ENCODE peak calls at places on chromosome 21, in four cellular contexts. J, D, F and V are unnamed samples.

GRCh38 chr21:27423073-27423472 is 456.2 kb upstream of the ADAMTS5 start:
- DNase-seq in J (peak), D (no peak), F (peak), V (peak)

GRCh38 chr21:28615276-28615675 is 377.4 kb downstream of the LTN1 start:
- DNase-seq in J (no peak), D (no peak), F (peak), V (peak)

GRCh38 chr21:43290529-43291346 is 121.9 kb downstream of the CRYAA start:
- DNase-seq in J (no peak), D (peak), F (no peak), V (no peak)

GRCh38 chr21:23130308-23130707 is 2132.1 kb downstream of the NCAM2 start:
- DNase-seq in J (no peak), D (no peak), F (no peak), V (no peak)

GRCh38 chr21:39004776-39005605 is 178.3 kb downstream of the PSMG1 start:
- DNase-seq in J (no peak), D (peak), F (no peak), V (peak)

GRCh38 chr21:33434770-33435360 is 31.7 kb downstream of the IFNGR2 start:
- DNase-seq in J (peak), D (no peak), F (no peak), V (peak)

GRCh38 chr21:19198801-19199200 is 795.2 kb upstream of the TMPRSS15 start:
- DNase-seq in J (no peak), D (no peak), F (no peak), V (no peak)

GRCh38 chr21:27466175-27466574 is 499.3 kb upstream of the ADAMTS5 start:
- DNase-seq in J (no peak), D (no peak), F (no peak), V (no peak)

GRCh38 chr21:46459356-46460112 is 843 bp downstream of the DIP2A start:
- DNase-seq in J (no peak), D (peak), F (no peak), V (peak)

GRCh38 chr21:44919913-44920693 is 596 bp downstream of the ITGB2 start:
- DNase-seq in J (no peak), D (peak), F (no peak), V (no peak)

GRCh38 chr21:45823100-45823681 is 158.4 kb upstream of the COL6A1 start:
- DNase-seq in J (no peak), D (no peak), F (no peak), V (no peak)

GRCh38 chr21:45078877-45079281 is 4.5 kb downstream of the ADARB1 start:
- DNase-seq in J (peak), D (no peak), F (no peak), V (peak)

GRCh38 chr21:46569071-46569470 is 35.8 kb downstream of the S100B start:
- DNase-seq in J (no peak), D (no peak), F (no peak), V (peak)

GRCh38 chr21:17590443-17590842 is 22.3 kb downstream of the BTG3 start:
- DNase-seq in J (no peak), D (no peak), F (no peak), V (peak)

GRCh38 chr21:46425566-46425965 is 33.1 kb upstream of the DIP2A start:
- DNase-seq in J (no peak), D (peak), F (no peak), V (no peak)

GRCh38 chr21:26394341-26394740 is 178.7 kb downstream of the CYYR1 start:
- DNase-seq in J (no peak), D (no peak), F (no peak), V (no peak)

GRCh38 chr21:45575304-45575992 is 33.2 kb upstream of the SLC19A1 start:
- DNase-seq in J (no peak), D (no peak), F (no peak), V (no peak)

GRCh38 chr21:44054710-44055109 is 42.6 kb downstream of the TRAPPC10 start:
- DNase-seq in J (no peak), D (no peak), F (no peak), V (peak)

GRCh38 chr21:23131177-23131576 is 2133.0 kb downstream of the NCAM2 start:
- DNase-seq in J (no peak), D (no peak), F (no peak), V (no peak)

GRCh38 chr21:39645331-39645730 is 32.6 kb downstream of the B3GALT5 start:
- DNase-seq in J (no peak), D (no peak), F (no peak), V (no peak)

GRCh38 chr21:33789697-33790096 is 125.9 kb downstream of the ATP5PO start:
- DNase-seq in J (no peak), D (no peak), F (no peak), V (peak)

GRCh38 chr21:32406405-32406804 is 6.1 kb upstream of the EVA1C start:
- DNase-seq in J (no peak), D (peak), F (no peak), V (no peak)

GRCh38 chr21:21367583-21367982 is 369.4 kb downstream of the NCAM2 start:
- DNase-seq in J (no peak), D (no peak), F (no peak), V (no peak)

GRCh38 chr21:26032263-26032662 is 138.3 kb downstream of the APP start:
- DNase-seq in J (no peak), D (no peak), F (no peak), V (no peak)

GRCh38 chr21:17003763-17004373 is 509.0 kb upstream of the CXADR start:
- DNase-seq in J (no peak), D (no peak), F (no peak), V (no peak)

GRCh38 chr21:45478115-45478801 is 64.0 kb downstream of the SLC19A1 start:
- DNase-seq in J (no peak), D (peak), F (peak), V (peak)

GRCh38 chr21:20010691-20011200 is 987.5 kb upstream of the NCAM2 start:
- DNase-seq in J (no peak), D (no peak), F (no peak), V (no peak)

DNA sequence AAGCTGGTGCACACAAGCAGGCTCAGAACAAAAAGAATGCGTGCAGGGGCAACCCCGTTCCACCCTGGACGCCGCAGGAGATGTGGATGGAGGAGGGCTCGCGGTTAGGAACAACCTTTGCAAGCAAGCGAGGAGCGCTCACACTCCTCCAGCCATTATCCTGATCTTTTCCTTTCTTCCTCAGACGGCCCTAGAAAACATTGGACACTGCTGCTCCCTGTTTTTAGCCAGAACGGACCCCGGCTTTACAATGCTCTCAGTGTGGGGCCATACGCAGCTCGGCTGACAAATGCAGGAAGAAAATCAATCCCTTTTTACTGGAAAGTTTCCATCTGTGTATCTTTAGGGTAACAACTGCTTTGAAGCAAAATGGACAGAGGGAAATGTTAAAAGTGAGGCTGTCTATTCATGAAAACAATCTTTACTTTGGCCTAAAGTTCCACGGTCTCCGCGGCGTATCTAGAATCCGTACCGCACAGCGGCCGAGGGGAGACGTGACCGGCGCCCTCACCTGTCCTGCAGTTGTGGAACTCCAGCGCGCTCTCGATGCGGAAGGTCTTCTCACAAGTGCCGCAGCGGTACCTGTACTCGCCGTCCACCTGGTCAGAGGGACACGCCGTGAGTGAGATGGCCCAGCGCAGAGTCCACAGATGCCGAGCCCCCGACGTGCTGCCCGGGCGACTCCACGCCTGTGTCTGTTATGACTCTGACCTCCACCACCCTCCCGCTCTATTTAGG is 44.0 kb downstream of the PRDM15 start:
- DNase-seq in J (no peak), D (peak), F (no peak), V (no peak)
- H3K4me3 ChIP-seq in J (no peak), D (no peak), F (no peak), V (no peak)

DNA sequence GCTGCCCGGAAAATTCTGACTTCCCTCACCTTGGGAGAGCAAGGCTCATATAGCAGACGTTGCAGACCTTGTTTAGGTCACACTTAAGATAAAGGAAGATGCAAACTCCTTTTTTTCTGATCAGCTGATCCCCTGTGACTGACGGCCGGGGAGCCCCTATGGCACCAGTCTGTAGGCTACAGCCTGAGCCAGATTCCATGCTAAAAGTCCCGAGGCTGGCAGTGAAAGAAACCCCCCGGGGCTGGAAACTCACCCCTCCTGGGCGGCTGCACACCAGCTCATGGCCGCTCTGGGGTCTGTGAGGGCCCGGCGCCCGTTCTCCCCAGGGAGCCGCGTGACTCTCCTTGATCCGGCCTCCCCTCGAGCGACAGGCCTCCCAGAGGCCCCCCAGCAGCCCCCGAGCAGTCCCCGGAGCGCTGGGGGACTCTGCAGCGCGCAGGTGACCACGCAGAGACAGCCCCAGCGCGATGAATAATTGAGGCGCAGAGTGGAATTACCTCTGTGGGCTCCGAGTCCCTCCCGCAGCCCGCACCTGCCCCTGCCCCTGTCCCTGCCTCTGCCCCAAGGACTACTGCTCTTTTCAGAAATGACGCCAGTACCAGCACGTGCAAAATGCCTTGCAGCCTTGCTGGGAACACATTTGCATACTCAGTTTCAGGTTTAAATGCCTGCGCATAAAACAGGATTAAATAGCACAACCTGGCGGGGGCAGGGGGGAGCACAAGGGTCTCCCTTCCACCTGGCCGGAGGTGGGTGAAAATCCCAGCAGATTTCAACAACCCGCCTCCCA is 62.6 kb upstream of the CLDN14 start:
- DNase-seq in J (no peak), D (no peak), F (no peak), V (no peak)
- H3K4me3 ChIP-seq in J (no peak), D (no peak), F (no peak), V (no peak)

DNA sequence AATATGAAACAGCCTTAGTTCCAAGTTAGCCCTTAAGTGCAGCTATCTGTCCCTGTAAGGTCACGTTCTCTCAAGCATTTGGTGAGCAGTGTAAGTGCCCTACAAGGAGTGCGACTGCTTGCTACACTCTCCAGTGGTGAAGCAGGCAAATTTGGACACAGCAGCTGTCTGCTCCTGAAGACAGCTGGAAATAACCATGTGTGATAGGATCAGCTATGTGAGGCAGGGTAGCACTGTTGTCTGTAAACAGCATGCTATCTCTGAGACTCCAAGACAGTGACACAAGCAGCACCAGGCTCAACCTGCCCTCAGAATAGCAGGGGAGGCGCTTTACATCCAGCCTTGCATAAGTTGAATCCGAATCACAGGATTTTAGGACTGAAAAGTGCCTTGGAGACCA is 134.6 kb upstream of the NRIP1 start:
- DNase-seq in J (no peak), D (no peak), F (no peak), V (no peak)
- H3K4me3 ChIP-seq in J (no peak), D (no peak), F (no peak), V (no peak)

GRCh38 chr21:9758888-9759287 is 762.5 kb upstream of the TPTE start:
- DNase-seq in J (no peak), D (no peak), F (no peak), V (no peak)

GRCh38 chr21:9759972-9760371 is 761.4 kb upstream of the TPTE start:
- DNase-seq in J (no peak), D (no peak), F (no peak), V (no peak)

GRCh38 chr21:9758141-9758540 is 763.2 kb upstream of the TPTE start:
- DNase-seq in J (no peak), D (no peak), F (no peak), V (no peak)

GRCh38 chr21:9763306-9763705 is 758.1 kb upstream of the TPTE start:
- DNase-seq in J (no peak), D (no peak), F (no peak), V (no peak)

GRCh38 chr21:9760398-9761074 is 760.8 kb upstream of the TPTE start:
- DNase-seq in J (no peak), D (no peak), F (no peak), V (no peak)
- H3K4me3 ChIP-seq in J (no peak), D (no peak), F (no peak), V (no peak)